ENCODE peak calls at places on chromosomes 16 and 17, in five cellular contexts. O is tibial nerve, P is stomach, W is HepG2, M is ovary. A is an unnamed sample.
A peak's percentile ranks its signal among the peaks of the same experiment; 100 is the strongest.

GRCh38 chr17:55612691-55613141 is 101.5 kb upstream of the SMIM36 start:
- DNase-seq in O (no peak), P (no peak), W (no peak), M (peak; percentile 73), A (no peak)

GRCh38 chr16:73768786-73769203 is 527.8 kb upstream of the PSMD7 start:
- DNase-seq in O (no peak), P (no peak), W (no peak), M (no peak), A (no peak)

GRCh38 chr16:88924834-88925539 is 52.0 kb downstream of the CBFA2T3 start:
- DNase-seq in O (no peak), P (no peak), W (peak; percentile 70), M (peak; percentile 40), A (peak; percentile 75)

GRCh38 chr17:48954300-48954755 is 9.7 kb upstream of the SNF8 start:
- DNase-seq in O (no peak), P (no peak), W (peak; percentile 79), M (no peak), A (no peak)

GRCh38 chr17:80470603-80471002 is 5.8 kb downstream of the NPTX1 start:
- DNase-seq in O (no peak), P (no peak), W (no peak), M (no peak), A (no peak)

GRCh38 chr17:49926886-49927285 is 42.1 kb upstream of the DLX4 start:
- DNase-seq in O (no peak), P (no peak), W (no peak), M (peak; percentile 43), A (peak; percentile 65)

GRCh38 chr17:28747046-28747691 is 3.4 kb downstream of the TRAF4 start:
- DNase-seq in O (no peak), P (peak; percentile 91), W (no peak), M (peak; percentile 28), A (peak; percentile 91)

GRCh38 chr17:31902693-31903092 is 1.2 kb upstream of the UTP6 start:
- DNase-seq in O (no peak), P (no peak), W (no peak), M (no peak), A (no peak)

GRCh38 chr17:66413564-66414520 is 111.4 kb downstream of the PRKCA start:
- DNase-seq in O (no peak), P (no peak), W (no peak), M (no peak), A (no peak)

GRCh38 chr16:22098538-22099255 is 6.4 kb downstream of the VWA3A start:
- DNase-seq in O (no peak), P (no peak), W (peak; percentile 89), M (no peak), A (no peak)

GRCh38 chr17:78131172-78132085 is 858 bp downstream of the TMC8 start:
- DNase-seq in O (no peak), P (no peak), W (no peak), M (no peak), A (peak; percentile 89)

GRCh38 chr17:81254955-81255717 is 16.0 kb downstream of the NDUFAF8 start:
- DNase-seq in O (peak; percentile 53), P (peak; percentile 96), W (peak; percentile 45), M (peak; percentile 84), A (peak; percentile 96)

GRCh38 chr16:65658339-65659275 is 536.7 kb upstream of the CDH11 start:
- DNase-seq in O (no peak), P (no peak), W (no peak), M (no peak), A (no peak)

GRCh38 chr17:58294034-58294433 is 13.3 kb upstream of the MPO start:
- DNase-seq in O (no peak), P (no peak), W (no peak), M (no peak), A (no peak)

GRCh38 chr16:30983898-30984610 is 953 bp upstream of the HSD3B7 start:
- DNase-seq in O (no peak), P (no peak), W (no peak), M (no peak), A (no peak)

GRCh38 chr16:30983289-30983889 is 1.6 kb upstream of the HSD3B7 start:
- DNase-seq in O (no peak), P (no peak), W (no peak), M (no peak), A (no peak)

GRCh38 chr16:30985401-30986128 is 558 bp downstream of the HSD3B7 start:
- DNase-seq in O (no peak), P (peak; percentile 81), W (peak; percentile 86), M (peak; percentile 46), A (peak; percentile 76)

GRCh38 chr16:30986129-30986991 is 1.4 kb downstream of the HSD3B7 start:
- DNase-seq in O (no peak), P (no peak), W (no peak), M (no peak), A (no peak)

DNA sequence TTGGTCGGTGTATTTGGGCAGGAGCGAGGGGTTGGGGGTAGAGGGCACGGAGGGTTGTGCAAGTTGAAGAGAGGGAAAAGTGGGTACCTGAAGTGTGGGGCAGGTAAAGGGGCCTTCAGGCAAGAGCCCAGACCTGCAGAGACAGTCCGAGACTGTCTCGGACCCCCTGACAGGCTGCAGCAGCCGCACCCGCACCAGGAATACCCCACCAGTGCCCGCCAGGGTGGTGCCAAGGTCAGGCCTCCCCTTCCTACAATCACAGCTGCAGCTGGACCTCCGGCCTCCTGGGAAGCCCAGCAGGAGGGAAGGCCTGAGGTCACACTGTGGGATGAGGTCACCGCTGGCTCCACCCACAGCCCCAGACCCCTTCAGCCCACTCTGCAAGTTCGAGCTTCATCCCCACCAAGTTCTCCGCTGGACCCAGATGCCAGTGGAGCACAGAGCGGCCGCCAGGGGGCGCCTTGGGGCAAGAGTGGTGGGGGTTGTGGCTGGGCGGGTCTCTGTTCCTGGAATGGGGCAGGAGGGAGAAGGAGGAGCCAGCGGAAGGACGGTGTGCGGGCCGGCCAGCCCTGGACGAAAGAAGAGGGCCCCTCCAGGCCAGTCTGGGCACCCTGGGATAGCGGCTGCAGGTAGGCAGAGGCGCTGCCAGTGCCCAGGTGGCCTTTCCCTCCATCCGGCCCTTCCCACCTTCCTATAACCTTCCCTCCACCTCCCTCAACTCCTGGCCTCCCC is at the start of gene HSD3B7:
- DNase-seq in O (peak; percentile 91), P (peak; percentile 91), W (peak; percentile 80), M (peak; percentile 93), A (peak; percentile 91)
- TF ChIP-seq EP300 in O (peak; percentile 47), P (no peak), W (no peak), M (no peak), A (no peak)

DNA sequence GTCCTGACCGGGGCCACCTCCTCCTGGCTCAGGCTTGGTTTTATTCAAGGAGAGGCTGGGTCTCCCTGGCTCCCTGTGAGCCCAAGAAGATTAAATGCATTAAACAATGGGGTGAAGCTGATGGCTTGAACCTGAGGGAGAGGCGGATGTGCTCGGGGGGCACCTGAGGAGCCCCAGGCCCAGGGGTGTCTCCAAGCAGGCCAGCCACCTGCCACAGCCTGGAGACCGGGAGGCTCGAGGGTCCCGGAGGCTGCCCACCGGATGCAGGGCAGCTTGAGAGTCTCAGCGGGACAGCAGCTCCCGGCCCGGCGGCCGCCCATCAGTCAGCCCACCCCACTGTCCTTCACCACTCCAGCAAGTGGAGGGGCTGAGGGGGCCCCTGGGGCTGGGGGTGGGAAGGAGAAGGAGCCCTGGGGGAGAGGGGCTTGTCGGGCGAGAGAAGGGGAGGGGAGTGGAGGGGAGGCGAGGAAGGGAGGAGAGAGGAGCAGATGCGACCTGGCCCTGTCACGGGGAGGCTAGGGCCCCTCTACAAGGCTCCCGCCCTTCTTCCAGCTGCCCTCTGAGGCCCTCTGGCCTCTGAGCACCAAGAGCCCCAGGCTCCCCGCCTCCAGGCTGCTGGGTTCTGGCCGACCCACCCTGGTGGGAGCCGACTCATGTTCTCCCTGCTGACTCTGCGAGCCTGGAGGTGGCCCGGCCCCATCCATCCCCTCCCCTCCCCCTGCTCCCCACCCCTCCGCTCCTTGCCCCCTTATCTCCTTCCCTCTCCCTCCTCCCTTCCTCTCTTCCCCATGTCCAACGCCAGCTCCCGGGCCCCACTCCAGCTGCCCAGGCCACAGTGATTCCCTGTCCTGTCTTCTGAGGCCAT is 13.2 kb downstream of the CD7 start:
- DNase-seq in O (no peak), P (no peak), W (no peak), M (peak; percentile 49), A (peak; percentile 79)
- TF ChIP-seq POLR2A in O (no peak), P (no peak), W (no peak), M (no peak), A (no peak)

GRCh38 chr17:76554131-76554530 is 14.3 kb downstream of the PRCD start:
- DNase-seq in O (no peak), P (peak; percentile 53), W (no peak), M (no peak), A (no peak)
- TF ChIP-seq EP300 in O (no peak), P (no peak), W (no peak), M (no peak), A (no peak)

GRCh38 chr17:7238418-7239090 is 703 bp downstream of the PHF23 start:
- DNase-seq in O (no peak), P (no peak), W (no peak), M (peak; percentile 69), A (peak; percentile 33)

GRCh38 chr17:7239091-7240027 is at the start of gene PHF23:
- DNase-seq in O (peak; percentile 98), P (peak; percentile 99), W (peak; percentile 97), M (peak; percentile 99), A (peak; percentile 99)

GRCh38 chr17:7237266-7237760 is 1.9 kb downstream of the PHF23 start:
- DNase-seq in O (no peak), P (no peak), W (no peak), M (no peak), A (no peak)

GRCh38 chr17:7236808-7237207 is 2.4 kb downstream of the PHF23 start:
- DNase-seq in O (no peak), P (no peak), W (no peak), M (no peak), A (no peak)

DNA sequence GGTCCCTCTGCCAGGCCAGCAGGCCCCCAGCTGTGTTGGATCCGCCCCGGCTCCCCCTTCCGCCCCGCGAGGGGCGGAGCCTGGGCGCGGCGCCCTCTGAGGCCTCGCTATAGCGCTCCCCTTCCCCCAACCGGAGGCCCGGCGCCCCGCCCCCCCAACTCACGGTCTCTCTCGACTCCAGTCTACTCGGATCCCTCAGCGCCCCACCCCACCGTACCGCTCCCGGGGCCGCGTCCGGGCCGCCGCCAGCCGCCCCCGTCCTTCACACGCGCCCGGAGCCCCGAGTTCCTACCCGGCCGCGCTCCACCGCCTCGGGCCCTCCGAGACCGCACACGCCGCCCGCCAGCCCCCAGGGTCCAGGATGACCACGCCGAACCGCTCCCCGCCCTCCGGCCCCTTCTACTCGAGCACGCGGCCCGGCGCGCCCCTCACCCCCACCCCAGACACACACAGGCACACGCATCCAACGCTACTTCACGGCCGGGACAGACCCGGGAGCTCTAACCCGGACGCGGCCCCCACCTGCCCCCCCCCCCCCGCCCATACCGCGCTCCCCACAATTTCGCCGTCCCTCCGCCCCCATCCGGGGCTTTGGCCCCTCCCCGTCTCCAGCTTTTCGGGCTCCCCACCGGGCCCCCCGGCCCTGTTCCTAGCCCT is 1.4 kb downstream of the PHF23 start:
- DNase-seq in O (peak; percentile 57), P (peak; percentile 85), W (peak; percentile 68), M (peak; percentile 87), A (peak; percentile 90)
- TF ChIP-seq POLR2A in O (no peak), P (no peak), W (peak; percentile 59), M (no peak), A (peak; percentile 16)

GRCh38 chr17:40177275-40177874 is at the start of gene RAPGEFL1:
- DNase-seq in O (peak; percentile 58), P (peak; percentile 87), W (no peak), M (peak; percentile 74), A (peak; percentile 97)
- TF ChIP-seq EP300 in O (no peak), P (no peak), W (no peak), M (no peak), A (no peak)